ENCODE peak calls at places on chromosomes 7 and 10, in four cellular contexts. Y, U, X and N are unnamed samples.

GRCh38 chr7:137978464-137979237 is 23.2 kb downstream of the CREB3L2 start:
- DNase-seq in Y (peak), U (peak), X (no peak), N (peak)

GRCh38 chr7:100584046-100584676 is 1.8 kb downstream of the LRCH4 start:
- DNase-seq in Y (peak), U (no peak), X (no peak), N (peak)

GRCh38 chr7:143172354-143172753 is 10.9 kb upstream of the TAS2R39 start:
- DNase-seq in Y (peak), U (peak), X (no peak), N (peak)

GRCh38 chr10:55266797-55267196 is 465.8 kb upstream of the PCDH15 start:
- DNase-seq in Y (no peak), U (no peak), X (no peak), N (no peak)

GRCh38 chr7:18420758-18421157 is 74.8 kb upstream of the HDAC9 start:
- DNase-seq in Y (peak), U (no peak), X (no peak), N (no peak)

GRCh38 chr7:28358423-28358868 is 53.9 kb upstream of the CREB5 start:
- DNase-seq in Y (peak), U (peak), X (no peak), N (peak)

GRCh38 chr10:60827791-60828488 is 49.7 kb downstream of the CDK1 start:
- DNase-seq in Y (peak), U (no peak), X (no peak), N (peak)

GRCh38 chr10:123945506-123945905 is 53.9 kb upstream of the CPXM2 start:
- DNase-seq in Y (peak), U (no peak), X (no peak), N (no peak)

GRCh38 chr7:33766396-33766795 is 138.9 kb upstream of the BMPER start:
- DNase-seq in Y (peak), U (no peak), X (no peak), N (peak)

GRCh38 chr10:96276831-96277230 is 5.5 kb upstream of the BLNK start:
- DNase-seq in Y (peak), U (no peak), X (no peak), N (no peak)

GRCh38 chr7:128890306-128891109 is 20.0 kb downstream of the KCP start:
- DNase-seq in Y (no peak), U (peak), X (no peak), N (no peak)
- H3K4me3 ChIP-seq in Y (no peak), U (peak), X (no peak), N (no peak)

DNA sequence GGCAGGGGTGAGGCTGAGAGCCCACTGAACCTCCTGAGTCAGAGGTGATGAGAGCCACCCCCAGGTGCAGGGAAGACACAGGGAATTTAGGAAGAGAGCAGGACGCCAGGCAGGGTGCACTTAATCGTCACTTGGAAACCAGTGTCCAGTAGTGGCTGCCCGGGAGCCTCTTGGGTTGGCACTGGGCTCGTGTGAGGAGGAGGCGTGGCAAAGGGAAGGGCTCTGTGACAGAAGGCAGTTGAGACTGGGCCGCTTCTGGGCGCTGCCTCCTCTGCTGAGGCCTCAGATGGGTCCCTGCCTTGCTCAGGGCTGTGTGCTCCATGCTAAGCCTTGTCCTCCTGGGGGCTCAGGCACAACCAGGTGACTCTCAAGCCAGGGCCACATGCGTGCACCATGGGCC is 13.3 kb downstream of the RET start:
- DNase-seq in Y (no peak), U (no peak), X (no peak), N (no peak)
- TF ChIP-seq CTCF in Y (no peak), U (no peak), X (no peak), N (no peak)

GRCh38 chr10:3958472-3958996 is 173.5 kb upstream of the KLF6 start:
- DNase-seq in Y (no peak), U (no peak), X (no peak), N (no peak)
- H3K4me3 ChIP-seq in Y (no peak), U (no peak), X (no peak), N (no peak)

GRCh38 chr10:14736043-14736442 is 38.7 kb downstream of the FAM107B start:
- DNase-seq in Y (no peak), U (no peak), X (no peak), N (no peak)

GRCh38 chr10:14732146-14732545 is 42.6 kb downstream of the FAM107B start:
- DNase-seq in Y (no peak), U (no peak), X (no peak), N (no peak)

GRCh38 chr10:14738011-14738510 is 36.6 kb downstream of the FAM107B start:
- DNase-seq in Y (no peak), U (no peak), X (no peak), N (no peak)

GRCh38 chr10:14740684-14741247 is 33.9 kb downstream of the FAM107B start:
- DNase-seq in Y (no peak), U (no peak), X (peak), N (no peak)

GRCh38 chr10:14736600-14737081 is 38.1 kb downstream of the FAM107B start:
- DNase-seq in Y (no peak), U (no peak), X (peak), N (peak)
- TF ChIP-seq CTCF in Y (no peak), U (no peak), X (no peak), N (no peak)

GRCh38 chr7:50304158-50304910 is at the start of gene IKZF1:
- DNase-seq in Y (no peak), U (no peak), X (peak), N (peak)

GRCh38 chr7:50302486-50303081 is 1.9 kb upstream of the IKZF1 start:
- DNase-seq in Y (no peak), U (no peak), X (no peak), N (no peak)

GRCh38 chr7:50303894-50304157 is 690 bp upstream of the IKZF1 start:
- DNase-seq in Y (no peak), U (no peak), X (no peak), N (no peak)

GRCh38 chr7:50304911-50305621 is 550 bp downstream of the IKZF1 start:
- DNase-seq in Y (no peak), U (no peak), X (no peak), N (no peak)

GRCh38 chr7:50303082-50303893 is 1.2 kb upstream of the IKZF1 start:
- DNase-seq in Y (no peak), U (no peak), X (no peak), N (no peak)
- H3K4me3 ChIP-seq in Y (no peak), U (peak), X (peak), N (no peak)